ENCODE peak calls at places on chromosomes 1 and 21, in four cellular contexts. W is GM23248, P is colonic mucosa, K is lung. O is an unnamed sample.

GRCh38 chr1:48939828-48940227 is 163.1 kb upstream of the BEND5 start:
- DNase-seq in W (no peak), P (no peak), K (no peak), O (no peak)

GRCh38 chr1:217133092-217133491 is 409.9 kb upstream of the ESRRG start:
- DNase-seq in W (no peak), P (no peak), K (no peak), O (no peak)

GRCh38 chr1:46489638-46490602 is at the start of gene DMBX1:
- DNase-seq in W (peak; percentile 58), P (peak; percentile 65), K (peak; percentile 32), O (no peak)

GRCh38 chr1:230976825-230977747 is 1.6 kb downstream of the TTC13 start:
- DNase-seq in W (no peak), P (peak; percentile 38), K (no peak), O (no peak)

GRCh38 chr1:116064616-116065015 is 46.6 kb upstream of the MAB21L3 start:
- DNase-seq in W (peak; percentile 66), P (no peak), K (no peak), O (no peak)

GRCh38 chr1:246306415-246307037 is 200.6 kb downstream of the SMYD3 start:
- DNase-seq in W (peak; percentile 22), P (no peak), K (no peak), O (no peak)

GRCh38 chr21:31894441-31894840 is 21.6 kb downstream of the HUNK start:
- DNase-seq in W (no peak), P (no peak), K (no peak), O (no peak)

GRCh38 chr1:18530567-18531502 is 50.1 kb downstream of the KLHDC7A start:
- DNase-seq in W (no peak), P (peak; percentile 33), K (no peak), O (peak; percentile 48)

GRCh38 chr1:51897699-51898031 is 19.1 kb upstream of the NRDC start:
- DNase-seq in W (peak; percentile 93), P (no peak), K (no peak), O (no peak)

GRCh38 chr1:118325545-118326225 is 140.7 kb upstream of the SPAG17 start:
- DNase-seq in W (peak; percentile 89), P (no peak), K (no peak), O (no peak)

DNA sequence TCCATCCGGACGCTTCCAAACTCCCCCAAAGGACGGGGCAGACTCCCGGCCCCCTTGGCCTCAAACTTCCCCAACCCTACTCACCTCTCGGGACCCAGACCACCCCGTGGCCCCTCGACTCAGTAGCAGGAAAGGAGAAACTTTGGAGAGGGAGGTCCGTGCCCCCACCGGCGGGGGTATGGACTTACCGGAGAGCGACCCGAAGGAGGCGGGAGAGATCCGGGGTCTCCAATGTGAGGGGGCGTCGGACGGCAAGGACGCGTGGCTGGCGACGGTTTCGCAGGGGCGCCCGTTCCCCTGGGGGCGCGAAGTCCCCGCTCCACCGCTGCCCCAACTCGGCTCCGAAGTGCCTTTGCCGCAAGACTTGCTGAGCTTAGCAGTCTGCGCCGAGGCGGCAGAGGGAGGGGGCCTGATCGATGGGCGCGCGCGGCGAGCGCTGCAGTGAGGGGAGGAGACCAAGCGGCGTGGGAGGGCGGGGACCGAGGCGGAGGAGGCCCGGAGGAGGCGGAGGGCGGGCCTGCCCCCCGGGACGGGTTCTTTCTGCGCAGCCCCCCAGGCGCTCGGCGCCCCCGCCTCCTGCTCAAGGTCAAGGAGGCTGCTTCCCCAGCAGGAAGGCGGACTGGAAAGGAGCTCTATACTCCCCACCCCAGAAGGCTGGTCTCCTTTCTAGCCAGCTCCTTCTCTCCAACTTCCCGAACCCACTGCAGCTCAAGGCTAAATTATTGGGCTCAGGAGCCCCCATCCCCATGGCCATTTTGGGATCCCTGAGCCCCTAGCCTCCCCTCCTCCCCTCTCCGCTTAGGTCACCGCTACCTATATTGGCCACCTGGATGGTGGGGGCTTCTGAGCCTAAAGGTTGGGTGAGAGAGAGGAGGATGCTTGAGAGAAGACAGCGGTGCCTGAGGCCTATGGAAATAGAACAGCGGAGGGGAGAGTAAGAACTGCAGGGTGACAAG is at the start of gene SYT2:
- DNase-seq in W (peak; percentile 41), P (peak; percentile 21), K (no peak), O (no peak)
- H3K27me3 ChIP-seq in W (peaks cover 87% of the 10 kb centered on the region), P (peaks cover 34% of the 10 kb centered on the region), K (peaks cover 7% of the 10 kb centered on the region), O (peaks cover 14% of the 10 kb centered on the region)

GRCh38 chr1:167776616-167777252 is 55.0 kb downstream of the MPZL1 start:
- DNase-seq in W (no peak), P (no peak), K (no peak), O (no peak)

GRCh38 chr1:167784876-167785550 is 63.2 kb downstream of the MPZL1 start:
- DNase-seq in W (peak; percentile 48), P (no peak), K (no peak), O (no peak)

GRCh38 chr1:167782946-167783345 is 61.2 kb downstream of the MPZL1 start:
- DNase-seq in W (peak; percentile 27), P (no peak), K (no peak), O (no peak)

GRCh38 chr1:167777253-167777618 is 55.5 kb downstream of the MPZL1 start:
- DNase-seq in W (no peak), P (no peak), K (no peak), O (no peak)

DNA sequence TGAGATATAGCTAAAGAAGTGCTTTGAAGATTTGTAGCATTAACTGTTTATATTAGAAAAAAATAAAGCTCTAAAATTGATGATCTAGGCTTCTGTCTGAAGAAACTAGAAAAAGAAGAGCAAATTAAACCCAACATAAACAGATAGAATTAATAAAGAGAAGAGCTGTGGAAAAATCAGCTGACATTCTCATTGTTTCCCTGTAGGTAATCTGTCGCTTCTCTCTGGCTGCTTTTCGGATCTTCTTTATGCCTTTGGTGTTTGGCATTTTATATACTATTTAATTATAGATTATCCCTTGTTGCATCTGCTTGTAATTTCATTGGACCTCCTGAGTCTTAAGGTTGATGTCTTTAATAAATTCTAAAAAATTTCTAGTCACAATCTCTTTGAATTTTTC is 59.8 kb downstream of the MPZL1 start:
- DNase-seq in W (no peak), P (no peak), K (no peak), O (no peak)
- H3K4me3 ChIP-seq in W (no peak overlapping the region), P (no peak overlapping the region), K (no peak overlapping the region), O (no peak overlapping the region)

GRCh38 chr1:13751985-13752384 is 52.0 kb downstream of the PRDM2 start:
- DNase-seq in W (peak; percentile 27), P (no peak), K (no peak), O (no peak)

GRCh38 chr1:13754003-13754402 is 54.0 kb downstream of the PRDM2 start:
- DNase-seq in W (no peak), P (no peak), K (no peak), O (no peak)

GRCh38 chr1:13754510-13755103 is 54.6 kb downstream of the PRDM2 start:
- DNase-seq in W (peak; percentile 81), P (no peak), K (no peak), O (no peak)

GRCh38 chr1:13751458-13751871 is 51.5 kb downstream of the PRDM2 start:
- DNase-seq in W (peak; percentile 29), P (no peak), K (no peak), O (no peak)

GRCh38 chr1:13752852-13753251 is 52.9 kb downstream of the PRDM2 start:
- DNase-seq in W (no peak), P (no peak), K (no peak), O (no peak)
- H3K4me1 ChIP-seq in W (peaks cover 51% of the 10 kb centered on the region), P (peaks cover 11% of the 10 kb centered on the region), K (peaks cover 4% of the 10 kb centered on the region), O (no peaks in the 10 kb centered on the region)

GRCh38 chr1:9203623-9204022 is 31.0 kb upstream of the H6PD start:
- DNase-seq in W (no peak), P (no peak), K (no peak), O (no peak)
- H3K27me3 ChIP-seq in W (no peaks in the 10 kb centered on the region), P (peaks cover 45% of the 10 kb centered on the region), K (no peaks in the 10 kb centered on the region), O (no peaks in the 10 kb centered on the region)

GRCh38 chr1:101995984-101996731 is 568 bp downstream of the OLFM3 start:
- DNase-seq in W (no peak), P (no peak), K (no peak), O (no peak)

GRCh38 chr1:101992816-101993575 is 3.7 kb downstream of the OLFM3 start:
- DNase-seq in W (no peak), P (no peak), K (no peak), O (no peak)

GRCh38 chr1:101996830-101997485 is at the start of gene OLFM3:
- DNase-seq in W (peak; percentile 21), P (no peak), K (no peak), O (no peak)

DNA sequence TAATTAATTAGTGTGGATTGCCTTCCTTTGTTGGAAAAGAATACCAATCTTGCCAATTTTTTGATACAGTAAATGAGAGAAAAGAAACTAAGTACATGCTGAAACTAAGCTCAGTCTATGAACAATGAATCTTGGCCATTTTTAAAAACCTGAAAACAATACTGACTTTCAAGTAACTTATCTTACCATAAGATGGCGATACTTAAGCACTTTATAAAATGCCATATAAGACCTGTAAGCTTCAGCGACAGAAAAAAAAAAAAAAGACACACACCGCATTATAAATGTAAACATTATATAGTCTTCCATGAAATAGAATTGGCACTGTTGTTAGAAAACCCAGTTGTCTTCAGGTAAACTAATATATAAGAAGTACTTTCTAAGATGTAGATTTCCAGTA is 3.0 kb downstream of the OLFM3 start:
- DNase-seq in W (peak; percentile 1), P (no peak), K (no peak), O (no peak)
- H3K4me3 ChIP-seq in W (no peak overlapping the region), P (no peak overlapping the region), K (no peak overlapping the region), O (no peak overlapping the region)

GRCh38 chr1:59401581-59401980 is 104.7 kb downstream of the FGGY start:
- DNase-seq in W (peak; percentile 40), P (no peak), K (no peak), O (no peak)

GRCh38 chr1:59397459-59397858 is 100.6 kb downstream of the FGGY start:
- DNase-seq in W (no peak), P (peak; percentile 21), K (no peak), O (no peak)

GRCh38 chr1:59394706-59395417 is 98.0 kb downstream of the FGGY start:
- DNase-seq in W (no peak), P (no peak), K (no peak), O (no peak)

GRCh38 chr1:59396387-59396786 is 99.5 kb downstream of the FGGY start:
- DNase-seq in W (no peak), P (no peak), K (no peak), O (no peak)

GRCh38 chr1:59399642-59400041 is 102.7 kb downstream of the FGGY start:
- DNase-seq in W (no peak), P (no peak), K (no peak), O (no peak)
- H3K4me1 ChIP-seq in W (peaks cover 6% of the 10 kb centered on the region), P (no peaks in the 10 kb centered on the region), K (no peaks in the 10 kb centered on the region), O (no peaks in the 10 kb centered on the region)

O was measured in right atrium auricular region.